ENCODE peak calls at places on chromosomes 12 and 14, in five cellular contexts. D is HFF-Myc, P is prostate gland, E is neural progenitor cell, C is astrocyte of the spinal cord. J is an unnamed sample.

GRCh38 chr12:76551482-76551888 is 8.1 kb downstream of the OSBPL8 start:
- DNase-seq in D (no peak), E (no peak), P (no peak), C (no peak), J (no peak)

GRCh38 chr12:31682136-31682962 is 22.9 kb downstream of the ETFBKMT start:
- DNase-seq in C (peak), D (peak), E (peak), P (peak), J (peak)

GRCh38 chr12:20950248-20950647 is 139.7 kb downstream of the SLCO1B3 start:
- DNase-seq in C (peak), P (no peak), E (peak), D (no peak), J (no peak)

GRCh38 chr12:109287181-109287580 is 21.9 kb downstream of the FOXN4 start:
- DNase-seq in D (no peak), P (no peak), C (no peak), E (no peak), J (no peak)

GRCh38 chr12:78018146-78018910 is 187.6 kb downstream of the NAV3 start:
- DNase-seq in D (no peak), P (no peak), E (peak), C (peak), J (no peak)

GRCh38 chr14:64873506-64874220 is 6.0 kb downstream of the SPTB start:
- DNase-seq in P (no peak), E (no peak), C (no peak), D (no peak), J (no peak)

GRCh38 chr14:25009891-25010290 is 40.1 kb downstream of the STXBP6 start:
- DNase-seq in P (no peak), E (peak), C (peak), D (peak), J (no peak)

GRCh38 chr12:117236456-117237001 is 46.3 kb upstream of the FBXO21 start:
- DNase-seq in D (no peak), E (peak), C (peak), P (peak), J (peak)

GRCh38 chr12:51845451-51845850 is 3.1 kb downstream of the FIGNL2 start:
- DNase-seq in D (no peak), E (no peak), C (no peak), P (no peak), J (no peak)

J was measured in mucosa of gallbladder.